ENCODE peak calls at places on chromosomes 1 and 21, in nine cellular contexts. W, Q, J, V, Z, X, F, G and S are unnamed samples.

GRCh38 chr1:204072951-204073836 is at the start of gene SOX13:
- DNase-seq in W (peak; percentile 62), Q (peak; percentile 21), J (peak; percentile 75), V (peak; percentile 78), Z (peak; percentile 85), X (no peak), F (peak; percentile 86), G (peak; percentile 93), S (peak; percentile 74)

GRCh38 chr1:216758182-216758581 is 35.0 kb upstream of the ESRRG start:
- DNase-seq in W (no peak), Q (no peak), J (no peak), V (no peak), Z (peak; percentile 42), X (no peak), F (no peak), G (no peak), S (no peak)

GRCh38 chr1:203129501-203130231 is 2.1 kb downstream of the ADORA1 start:
- DNase-seq in W (no peak), Q (no peak), J (no peak), V (peak; percentile 80), Z (peak; percentile 83), X (no peak), F (no peak), G (no peak), S (no peak)

GRCh38 chr1:94876362-94876761 is 50.5 kb downstream of the CNN3 start:
- DNase-seq in W (no peak), Q (no peak), J (peak; percentile 94), V (no peak), Z (no peak), X (no peak), F (peak; percentile 67), G (peak; percentile 68), S (no peak)

GRCh38 chr1:31769720-31770390 is 5.7 kb upstream of the ADGRB2 start:
- DNase-seq in W (no peak), Q (no peak), J (no peak), V (no peak), Z (peak; percentile 74), X (no peak), F (no peak), G (no peak), S (no peak)

GRCh38 chr1:176826265-176826664 is 338.2 kb downstream of the ASTN1 start:
- DNase-seq in W (no peak), Q (no peak), J (no peak), V (no peak), Z (no peak), X (no peak), F (no peak), G (no peak), S (no peak)

GRCh38 chr1:68459796-68460195 is 10.0 kb upstream of the RPE65 start:
- DNase-seq in W (no peak), Q (no peak), J (peak; percentile 59), V (no peak), Z (no peak), X (no peak), F (no peak), G (peak; percentile 51), S (no peak)

GRCh38 chr1:226405411-226405988 is 2.4 kb downstream of the PARP1 start:
- DNase-seq in W (no peak), Q (peak; percentile 55), J (no peak), V (no peak), Z (no peak), X (no peak), F (no peak), G (no peak), S (no peak)

GRCh38 chr21:46148106-46148505 is 7.3 kb downstream of the FTCD start:
- DNase-seq in W (no peak), Q (no peak), J (no peak), V (no peak), Z (no peak), X (no peak), F (no peak), G (no peak), S (no peak)

GRCh38 chr1:184905601-184906322 is 68.5 kb downstream of the NIBAN1 start:
- DNase-seq in W (no peak), Q (no peak), J (peak; percentile 64), V (no peak), Z (peak; percentile 47), X (no peak), F (no peak), G (peak; percentile 29), S (no peak)

GRCh38 chr21:46078984-46079356 is 18.9 kb upstream of the COL6A2 start:
- DNase-seq in W (no peak), Q (no peak), J (no peak), V (no peak), Z (no peak), X (no peak), F (no peak), G (no peak), S (no peak)

GRCh38 chr21:29080454-29080930 is 7.0 kb upstream of the CCT8 start:
- DNase-seq in W (no peak), Q (no peak), J (no peak), V (no peak), Z (no peak), X (no peak), F (no peak), G (no peak), S (no peak)

GRCh38 chr1:32507021-32507420 is 32.2 kb upstream of the ZBTB8A start:
- DNase-seq in W (no peak), Q (no peak), J (no peak), V (no peak), Z (no peak), X (no peak), F (no peak), G (no peak), S (no peak)